ENCODE peak calls at places on chromosomes 4 and X, in five cellular contexts. F is HepG2; O is stimulated activated CD8-positive, alpha-beta memory T cell treated with anti-CD3 and anti-CD28 coated beads, Interleukin-4, amount 100 ng/mL, for 1 hour; X is RWPE1; H is activated T-helper 1 cell treated with Interleukin-2 at 50 U/mL for 16 hours. M is an unnamed sample.

GRCh38 chr4:93996895-93997294 is 168.3 kb downstream of the ATOH1 start:
- DNase-seq in H (no peak), F (no peak), O (no peak), X (no peak), M (no peak)

GRCh38 chr4:171793723-171794122 is 19.5 kb upstream of the GALNTL6 start:
- DNase-seq in X (no peak), O (no peak), F (no peak), H (no peak), M (no peak)

GRCh38 chrX:77930581-77930980 is 20.1 kb downstream of the ATP7A start:
- DNase-seq in H (no peak), O (no peak), X (no peak), F (no peak), M (no peak)

GRCh38 chr4:147678796-147679549 is 5.0 kb downstream of the PRMT9 start:
- DNase-seq in H (no peak), F (peak), X (no peak), O (no peak), M (no peak)

GRCh38 chrX:136689441-136689840 is 41.5 kb downstream of the CD40LG start:
- DNase-seq in X (no peak), O (no peak), F (no peak), H (no peak), M (no peak)

GRCh38 chr4:174835536-174835935 is 6.5 kb upstream of the GLRA3 start:
- DNase-seq in O (no peak), H (no peak), X (no peak), F (no peak), M (no peak)

GRCh38 chr4:186839122-186840037 is 115.7 kb upstream of the FAT1 start:
- DNase-seq in F (no peak), X (peak), O (no peak), H (no peak), M (no peak)

GRCh38 chr4:154014401-154015105 is 225.7 kb upstream of the SFRP2 start:
- DNase-seq in O (no peak), F (no peak), H (no peak), X (no peak), M (no peak)

GRCh38 chr4:109614466-109614865 is 54.4 kb downstream of the MCUB start:
- DNase-seq in F (no peak), O (no peak), X (no peak), H (no peak), M (no peak)

GRCh38 chr4:36244257-36245084 is at the start of gene ARAP2:
- DNase-seq in X (peak), H (peak), F (no peak), O (peak), M (peak)

GRCh38 chrX:134443461-134443860 is 16.5 kb upstream of the HPRT1 start:
- DNase-seq in O (no peak), F (no peak), H (no peak), X (no peak), M (no peak)

GRCh38 chr4:70392057-70392776 is 5.5 kb upstream of the OPRPN start:
- DNase-seq in F (no peak), O (no peak), H (no peak), X (no peak), M (no peak)

GRCh38 chr4:107579099-107579498 is 140.9 kb downstream of the PAPSS1 start:
- DNase-seq in H (no peak), O (no peak), X (no peak), F (peak), M (no peak)

GRCh38 chr4:69210911-69211310 is 3.6 kb downstream of the UGT2B11 start:
- DNase-seq in O (no peak), H (no peak), F (no peak), X (no peak), M (no peak)

GRCh38 chr4:168592676-168593075 is 95.8 kb downstream of the PALLD start:
- DNase-seq in O (no peak), X (no peak), F (no peak), H (no peak), M (no peak)

GRCh38 chr4:15809473-15809872 is 31.3 kb downstream of the CD38 start:
- DNase-seq in H (no peak), X (no peak), F (no peak), O (no peak), M (no peak)

GRCh38 chr4:5528108-5528507 is 180.3 kb downstream of the EVC2 start:
- DNase-seq in O (no peak), F (no peak), X (no peak), H (no peak), M (no peak)

GRCh38 chrX:7201481-7201880 is 53.5 kb upstream of the PUDP start:
- DNase-seq in O (no peak), F (no peak), H (no peak), X (no peak), M (no peak)

GRCh38 chrX:23845316-23845932 is 62.3 kb downstream of the APOO start:
- DNase-seq in F (peak), H (no peak), X (no peak), O (no peak), M (no peak)

GRCh38 chrX:46683023-46683422 is 75.9 kb downstream of the SLC9A7 start:
- DNase-seq in O (no peak), F (peak), X (no peak), H (no peak), M (no peak)

GRCh38 chr4:138775890-138776289 is 239.7 kb upstream of the NOCT start:
- DNase-seq in F (no peak), X (no peak), H (no peak), O (no peak), M (no peak)

GRCh38 chrX:105461013-105461412 is 240.5 kb upstream of the TEX13A start:
- DNase-seq in X (no peak), O (no peak), F (no peak), H (no peak), M (no peak)

GRCh38 chr4:140995058-140995457 is 138.2 kb downstream of the RNF150 start:
- DNase-seq in X (no peak), H (no peak), F (no peak), O (no peak), M (no peak)

GRCh38 chrX:85052636-85053343 is 49.1 kb downstream of the APOOL start:
- DNase-seq in O (no peak), X (peak), F (no peak), H (no peak), M (no peak)

GRCh38 chr4:54371211-54371610 is 142.1 kb downstream of the PDGFRA start:
- DNase-seq in H (no peak), X (no peak), O (no peak), F (no peak), M (no peak)

GRCh38 chr4:41598580-41598979 is 60.6 kb downstream of the LIMCH1 start:
- DNase-seq in F (no peak), H (no peak), O (no peak), X (no peak), M (no peak)

GRCh38 chr4:10030946-10031662 is 9.8 kb upstream of the SLC2A9 start:
- DNase-seq in F (no peak), H (no peak), O (no peak), X (no peak), M (no peak)

GRCh38 chrX:152170621-152171020 is 32.2 kb upstream of the MAGEA10 start:
- DNase-seq in O (no peak), H (no peak), X (no peak), F (no peak), M (no peak)